ENCODE peak calls at places on chromosomes 4 and X, in five cellular contexts. One of them, this sample, is unnamed.

GRCh38 chr4:73007526-73008100 is 61.9 kb downstream of the COX18 start:
- DNase-seq in CD8-positive, alpha-beta T cell: no peak
- DNase-seq in pancreas: no peak
- DNase-seq in cardiac muscle cell: no peak
- DNase-seq in WTC11: no peak
- DNase-seq in this sample: no peak

GRCh38 chr4:156773648-156774357 is 197.8 kb downstream of the PDGFC start:
- DNase-seq in CD8-positive, alpha-beta T cell: no peak
- DNase-seq in pancreas: no peak
- DNase-seq in cardiac muscle cell: no peak
- DNase-seq in WTC11: no peak
- DNase-seq in this sample: no peak

GRCh38 chr4:159010563-159011260 is 92.2 kb upstream of the RAPGEF2 start:
- DNase-seq in CD8-positive, alpha-beta T cell: no peak
- DNase-seq in pancreas: peak
- DNase-seq in cardiac muscle cell: no peak
- DNase-seq in WTC11: no peak
- DNase-seq in this sample: no peak

GRCh38 chr4:94806376-94806775 is 48.6 kb downstream of the BMPR1B start:
- DNase-seq in CD8-positive, alpha-beta T cell: no peak
- DNase-seq in pancreas: no peak
- DNase-seq in cardiac muscle cell: no peak
- DNase-seq in WTC11: no peak
- DNase-seq in this sample: no peak

GRCh38 chr4:80385397-80386280 is 50.1 kb downstream of the CFAP299 start:
- DNase-seq in CD8-positive, alpha-beta T cell: no peak
- DNase-seq in pancreas: peak
- DNase-seq in cardiac muscle cell: no peak
- DNase-seq in WTC11: no peak
- DNase-seq in this sample: no peak

GRCh38 chrX:35340451-35340850 is 397.9 kb downstream of the FAM47B start:
- DNase-seq in CD8-positive, alpha-beta T cell: no peak
- DNase-seq in pancreas: no peak
- DNase-seq in cardiac muscle cell: no peak
- DNase-seq in WTC11: no peak
- DNase-seq in this sample: no peak

GRCh38 chrX:122133478-122133877 is 1050.6 kb upstream of the GRIA3 start:
- DNase-seq in CD8-positive, alpha-beta T cell: no peak
- DNase-seq in pancreas: no peak
- DNase-seq in cardiac muscle cell: no peak
- DNase-seq in WTC11: no peak
- DNase-seq in this sample: no peak

GRCh38 chr4:79078339-79078738 is 139.1 kb upstream of the PAQR3 start:
- DNase-seq in CD8-positive, alpha-beta T cell: no peak
- DNase-seq in pancreas: no peak
- DNase-seq in cardiac muscle cell: no peak
- DNase-seq in WTC11: no peak
- DNase-seq in this sample: no peak

GRCh38 chr4:87060957-87061356 is 126.1 kb downstream of the AFF1 start:
- DNase-seq in CD8-positive, alpha-beta T cell: no peak
- DNase-seq in pancreas: no peak
- DNase-seq in cardiac muscle cell: no peak
- DNase-seq in WTC11: no peak
- DNase-seq in this sample: no peak

GRCh38 chr4:15963001-15963451 is at the start of gene FGFBP2:
- DNase-seq in CD8-positive, alpha-beta T cell: peak
- DNase-seq in pancreas: no peak
- DNase-seq in cardiac muscle cell: peak
- DNase-seq in WTC11: peak
- DNase-seq in this sample: peak

GRCh38 chrX:124042042-124042441 is 80.5 kb downstream of the STAG2 start:
- DNase-seq in CD8-positive, alpha-beta T cell: no peak
- DNase-seq in pancreas: no peak
- DNase-seq in cardiac muscle cell: no peak
- DNase-seq in WTC11: no peak
- DNase-seq in this sample: no peak

GRCh38 chrX:105618393-105619101 is 203.8 kb upstream of the NRK start:
- DNase-seq in CD8-positive, alpha-beta T cell: no peak
- DNase-seq in pancreas: no peak
- DNase-seq in cardiac muscle cell: no peak
- DNase-seq in WTC11: no peak
- DNase-seq in this sample: no peak

GRCh38 chrX:150361070-150361776 is 1.9 kb upstream of the MAMLD1 start:
- DNase-seq in CD8-positive, alpha-beta T cell: no peak
- DNase-seq in pancreas: peak
- DNase-seq in cardiac muscle cell: peak
- DNase-seq in WTC11: peak
- DNase-seq in this sample: peak

GRCh38 chr4:152110780-152111179 is 350.0 kb upstream of the GATB start:
- DNase-seq in CD8-positive, alpha-beta T cell: no peak
- DNase-seq in pancreas: no peak
- DNase-seq in cardiac muscle cell: peak
- DNase-seq in WTC11: no peak
- DNase-seq in this sample: no peak

GRCh38 chr4:113294910-113295309 is 245.5 kb downstream of the ANK2 start:
- DNase-seq in CD8-positive, alpha-beta T cell: no peak
- DNase-seq in pancreas: no peak
- DNase-seq in cardiac muscle cell: no peak
- DNase-seq in WTC11: no peak
- DNase-seq in this sample: no peak

GRCh38 chr4:74117024-74117534 is 18.1 kb upstream of the CXCL2 start:
- DNase-seq in CD8-positive, alpha-beta T cell: no peak
- DNase-seq in pancreas: no peak
- DNase-seq in cardiac muscle cell: no peak
- DNase-seq in WTC11: no peak
- DNase-seq in this sample: no peak

GRCh38 chr4:133439830-133440229 is 290.7 kb downstream of the PCDH10 start:
- DNase-seq in CD8-positive, alpha-beta T cell: no peak
- DNase-seq in pancreas: no peak
- DNase-seq in cardiac muscle cell: no peak
- DNase-seq in WTC11: no peak
- DNase-seq in this sample: no peak

GRCh38 chr4:29295280-29295679 is 1424.9 kb upstream of the PCDH7 start:
- DNase-seq in CD8-positive, alpha-beta T cell: no peak
- DNase-seq in pancreas: no peak
- DNase-seq in cardiac muscle cell: no peak
- DNase-seq in WTC11: no peak
- DNase-seq in this sample: no peak

GRCh38 chrX:111886678-111887077 is 10.7 kb downstream of the TRPC5OS start:
- DNase-seq in CD8-positive, alpha-beta T cell: no peak
- DNase-seq in pancreas: no peak
- DNase-seq in cardiac muscle cell: no peak
- DNase-seq in WTC11: no peak
- DNase-seq in this sample: no peak

GRCh38 chr4:14943749-14944148 is 58.5 kb upstream of the CPEB2 start:
- DNase-seq in CD8-positive, alpha-beta T cell: no peak
- DNase-seq in pancreas: no peak
- DNase-seq in cardiac muscle cell: no peak
- DNase-seq in WTC11: no peak
- DNase-seq in this sample: no peak

GRCh38 chrX:850471-850916 is 219.9 kb downstream of the SHOX start:
- DNase-seq in CD8-positive, alpha-beta T cell: no peak
- DNase-seq in pancreas: no peak
- DNase-seq in cardiac muscle cell: no peak
- DNase-seq in WTC11: peak
- DNase-seq in this sample: no peak

GRCh38 chr4:89303177-89303576 is 4.4 kb downstream of the GPRIN3 start:
- DNase-seq in CD8-positive, alpha-beta T cell: peak
- DNase-seq in pancreas: no peak
- DNase-seq in cardiac muscle cell: no peak
- DNase-seq in WTC11: no peak
- DNase-seq in this sample: no peak

GRCh38 chr4:153232768-153233167 is 28.5 kb downstream of the TRIM2 start:
- DNase-seq in CD8-positive, alpha-beta T cell: no peak
- DNase-seq in pancreas: no peak
- DNase-seq in cardiac muscle cell: peak
- DNase-seq in WTC11: peak
- DNase-seq in this sample: peak

GRCh38 chr4:89598602-89599001 is 238.4 kb downstream of the SNCA start:
- DNase-seq in CD8-positive, alpha-beta T cell: no peak
- DNase-seq in pancreas: no peak
- DNase-seq in cardiac muscle cell: no peak
- DNase-seq in WTC11: no peak
- DNase-seq in this sample: no peak

GRCh38 chr4:68359508-68359907 is 9.6 kb upstream of the YTHDC1 start:
- DNase-seq in CD8-positive, alpha-beta T cell: no peak
- DNase-seq in pancreas: no peak
- DNase-seq in cardiac muscle cell: no peak
- DNase-seq in WTC11: no peak
- DNase-seq in this sample: no peak

GRCh38 chr4:105551968-105552746 is at the start of gene ARHGEF38:
- DNase-seq in CD8-positive, alpha-beta T cell: no peak
- DNase-seq in pancreas: peak
- DNase-seq in cardiac muscle cell: no peak
- DNase-seq in WTC11: peak
- DNase-seq in this sample: no peak

GRCh38 chr4:165425629-165426028 is 46.8 kb downstream of the CPE start:
- DNase-seq in CD8-positive, alpha-beta T cell: no peak
- DNase-seq in pancreas: no peak
- DNase-seq in cardiac muscle cell: no peak
- DNase-seq in WTC11: no peak
- DNase-seq in this sample: no peak
- TF ChIP-seq CTCF in CD8-positive, alpha-beta T cell: no peak
- TF ChIP-seq CTCF in pancreas: no peak
- TF ChIP-seq CTCF in cardiac muscle cell: peak
- TF ChIP-seq CTCF in WTC11: no peak
- TF ChIP-seq CTCF in this sample: no peak

DNA sequence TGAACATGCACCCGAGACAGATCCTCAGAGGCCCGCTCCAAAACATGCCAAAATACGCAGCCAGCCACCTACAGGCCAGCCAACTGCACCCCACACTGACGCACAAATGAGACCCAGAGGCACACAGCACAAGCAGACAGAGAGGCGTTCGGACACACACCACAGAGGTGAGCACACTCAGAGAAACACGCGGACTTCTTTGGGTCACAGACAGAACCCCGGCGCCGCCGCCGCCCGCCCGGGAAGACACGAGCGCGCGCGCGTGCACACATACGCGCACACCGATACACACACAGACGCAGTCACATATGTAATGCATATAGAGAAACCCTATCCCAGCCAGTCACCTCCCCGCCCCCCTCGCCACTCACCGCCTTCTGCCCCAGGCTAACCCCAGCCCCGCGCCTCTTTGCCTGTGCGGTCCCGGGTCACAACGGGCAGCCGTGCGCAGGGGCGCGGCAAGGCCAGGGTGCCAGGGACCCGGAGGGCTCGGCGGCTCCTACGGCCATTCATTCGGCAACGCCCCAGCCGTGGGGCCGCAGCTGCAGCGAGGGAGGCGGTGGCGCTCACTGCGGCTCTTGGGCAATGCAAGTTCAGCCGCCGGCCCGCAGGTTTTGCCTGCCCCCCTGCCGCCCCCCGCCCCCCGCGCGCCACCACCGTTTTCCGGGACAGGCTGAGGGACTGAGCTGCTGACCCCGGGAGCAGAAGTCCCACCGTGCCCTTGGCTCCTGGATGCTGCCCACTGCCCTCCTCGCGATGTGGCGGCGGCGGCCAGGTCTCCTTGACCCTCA is 532 bp downstream of the SEPTIN6 start:
- DNase-seq in CD8-positive, alpha-beta T cell: no peak
- DNase-seq in pancreas: peak
- DNase-seq in cardiac muscle cell: peak
- DNase-seq in WTC11: peak
- DNase-seq in this sample: peak
- TF ChIP-seq CTCF in CD8-positive, alpha-beta T cell: no peak
- TF ChIP-seq CTCF in pancreas: no peak
- TF ChIP-seq CTCF in cardiac muscle cell: no peak
- TF ChIP-seq CTCF in WTC11: no peak
- TF ChIP-seq CTCF in this sample: no peak

GRCh38 chr4:122305853-122306252 is 73.0 kb upstream of the ADAD1 start:
- DNase-seq in CD8-positive, alpha-beta T cell: no peak
- DNase-seq in pancreas: no peak
- DNase-seq in cardiac muscle cell: no peak
- DNase-seq in WTC11: no peak
- DNase-seq in this sample: no peak

GRCh38 chr4:122300776-122301175 is 78.0 kb upstream of the ADAD1 start:
- DNase-seq in CD8-positive, alpha-beta T cell: no peak
- DNase-seq in pancreas: no peak
- DNase-seq in cardiac muscle cell: no peak
- DNase-seq in WTC11: no peak
- DNase-seq in this sample: no peak
- TF ChIP-seq CTCF in CD8-positive, alpha-beta T cell: no peak
- TF ChIP-seq CTCF in pancreas: no peak
- TF ChIP-seq CTCF in cardiac muscle cell: peak
- TF ChIP-seq CTCF in WTC11: no peak
- TF ChIP-seq CTCF in this sample: no peak

DNA sequence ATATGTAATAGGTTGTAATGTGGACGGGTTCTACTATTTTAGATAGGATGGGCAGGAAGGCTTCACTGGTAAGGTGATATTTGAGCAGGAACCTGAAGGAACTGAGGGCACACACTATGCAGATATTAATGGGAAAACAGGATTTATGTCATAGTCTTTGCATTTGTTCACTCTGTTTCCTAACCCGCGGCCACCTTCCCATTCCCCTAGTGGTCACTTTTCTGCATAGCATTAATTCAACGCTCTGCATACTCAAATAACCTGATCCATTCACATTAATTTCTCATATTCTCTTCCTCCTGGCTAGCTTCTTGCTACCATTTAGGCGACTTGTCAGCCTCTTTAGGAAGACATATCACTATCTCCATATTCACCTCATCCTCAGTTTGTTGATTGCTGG is 61.5 kb downstream of the GSPT2 start:
- DNase-seq in CD8-positive, alpha-beta T cell: no peak
- DNase-seq in pancreas: no peak
- DNase-seq in cardiac muscle cell: no peak
- DNase-seq in WTC11: no peak
- DNase-seq in this sample: no peak
- TF ChIP-seq CTCF in CD8-positive, alpha-beta T cell: no peak
- TF ChIP-seq CTCF in pancreas: no peak
- TF ChIP-seq CTCF in cardiac muscle cell: no peak
- TF ChIP-seq CTCF in WTC11: no peak
- TF ChIP-seq CTCF in this sample: peak

DNA sequence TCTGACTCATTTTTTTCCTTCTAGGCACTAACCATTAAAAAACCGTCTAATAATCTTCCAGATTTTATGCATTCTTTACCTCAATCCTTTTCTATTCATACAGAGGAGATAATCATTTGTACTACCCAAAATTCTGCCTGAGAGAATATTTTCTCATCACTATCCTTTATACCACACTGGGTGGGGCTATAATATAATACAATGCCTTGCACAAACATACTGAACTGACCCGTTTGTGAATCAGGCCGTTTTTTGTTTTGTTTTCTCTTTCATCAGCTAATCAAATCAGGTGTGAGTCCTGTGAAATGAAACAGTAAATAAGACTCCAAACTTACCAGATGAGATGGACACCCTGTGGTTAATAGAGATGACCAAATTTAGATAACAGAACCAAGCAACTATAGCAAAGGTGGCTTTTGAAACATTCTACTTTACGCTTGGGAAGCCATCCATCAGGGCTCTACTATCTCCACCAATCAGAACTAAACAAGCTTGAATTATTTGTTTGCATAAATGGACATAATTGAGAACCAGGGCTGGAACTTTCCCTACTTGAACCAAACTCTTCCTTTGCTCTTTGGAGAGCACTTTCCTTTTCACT is 573.0 kb downstream of the GABRG1 start:
- DNase-seq in CD8-positive, alpha-beta T cell: no peak
- DNase-seq in pancreas: no peak
- DNase-seq in cardiac muscle cell: no peak
- DNase-seq in WTC11: no peak
- DNase-seq in this sample: no peak
- TF ChIP-seq CTCF in CD8-positive, alpha-beta T cell: no peak
- TF ChIP-seq CTCF in pancreas: no peak
- TF ChIP-seq CTCF in cardiac muscle cell: no peak
- TF ChIP-seq CTCF in WTC11: no peak
- TF ChIP-seq CTCF in this sample: no peak

This sample was measured in endothelial cell.